ENCODE peak calls at places on chromosome 7, in nine cellular contexts. H is spleen, A is adrenal gland, N is transverse colon, Q is heart left ventricle, R is breast epithelium, I is body of pancreas, S is uterus, O is suprapubic skin. X is an unnamed sample.

GRCh38 chr7:44257213-44257612 is 56.4 kb downstream of the YKT6 start:
- DNase-seq in A (no peak), I (no peak), Q (no peak), H (no peak), N (no peak), R (no peak), O (no peak), S (no peak), X (no peak)

GRCh38 chr7:19202599-19202998 is 57.4 kb upstream of the FERD3L start:
- DNase-seq in I (no peak), Q (no peak), O (no peak), S (no peak), N (no peak), A (no peak), R (no peak), H (no peak), X (no peak)

GRCh38 chr7:129218514-129219036 is 6.3 kb upstream of the AHCYL2 start:
- DNase-seq in S (peak; percentile 78), N (peak; percentile 87), R (peak; percentile 63), I (peak; percentile 90), H (peak; percentile 89), O (peak; percentile 89), Q (peak; percentile 81), A (peak; percentile 94), X (peak; percentile 83)

GRCh38 chr7:17274551-17275245 is 23.8 kb upstream of the AHR start:
- DNase-seq in S (no peak), Q (no peak), R (no peak), H (no peak), N (no peak), O (no peak), I (no peak), A (no peak), X (no peak)

GRCh38 chr7:159140170-159140910 is 4.3 kb downstream of the VIPR2 start:
- DNase-seq in I (no peak), H (peak; percentile 67), Q (no peak), O (peak; percentile 62), R (no peak), A (no peak), N (no peak), S (peak; percentile 10), X (no peak)

GRCh38 chr7:151537818-151538561 is 18.3 kb upstream of the RHEB start:
- DNase-seq in H (no peak), S (peak; percentile 39), Q (no peak), R (peak; percentile 41), N (no peak), O (no peak), I (no peak), A (peak; percentile 41), X (no peak)

GRCh38 chr7:22561356-22561755 is 61.4 kb upstream of the STEAP1B start:
- DNase-seq in H (no peak), R (peak; percentile 82), N (peak; percentile 39), I (peak; percentile 86), Q (peak; percentile 83), O (peak; percentile 88), A (peak; percentile 76), S (peak; percentile 74), X (no peak)

GRCh38 chr7:24826662-24827020 is 69.4 kb upstream of the GSDME start:
- DNase-seq in O (no peak), H (no peak), Q (no peak), A (no peak), R (no peak), S (no peak), N (no peak), I (no peak), X (no peak)

GRCh38 chr7:2107386-2108085 is 125.2 kb downstream of the MAD1L1 start:
- DNase-seq in O (no peak), H (no peak), S (no peak), Q (no peak), A (no peak), R (no peak), I (no peak), N (no peak), X (no peak)

GRCh38 chr7:119545118-119545517 is 727.9 kb upstream of the KCND2 start:
- DNase-seq in Q (no peak), R (no peak), S (no peak), A (no peak), N (no peak), H (no peak), O (no peak), I (no peak), X (no peak)

GRCh38 chr7:117014673-117015133 is 61.4 kb downstream of the ST7 start:
- DNase-seq in S (peak; percentile 31), A (peak; percentile 73), I (peak; percentile 58), R (peak; percentile 23), Q (peak; percentile 72), N (peak; percentile 28), O (no peak), H (peak; percentile 75), X (peak; percentile 68)

GRCh38 chr7:106291247-106291646 is 6.5 kb upstream of the NAMPT start:
- DNase-seq in H (no peak), S (no peak), N (no peak), A (no peak), Q (no peak), O (no peak), I (peak; percentile 51), R (no peak), X (no peak)

GRCh38 chr7:7156663-7157062 is 25.7 kb upstream of the C1GALT1 start:
- DNase-seq in S (no peak), Q (no peak), I (no peak), A (no peak), N (no peak), H (no peak), O (no peak), R (no peak), X (no peak)

GRCh38 chr7:7164590-7164989 is 17.8 kb upstream of the C1GALT1 start:
- DNase-seq in N (no peak), H (no peak), S (no peak), Q (no peak), I (peak; percentile 80), O (no peak), R (no peak), A (no peak), X (no peak)

GRCh38 chr7:7157887-7158271 is 24.5 kb upstream of the C1GALT1 start:
- DNase-seq in H (no peak), S (no peak), N (no peak), A (no peak), Q (no peak), O (no peak), I (no peak), R (no peak), X (no peak)

GRCh38 chr7:7157177-7157886 is 25.0 kb upstream of the C1GALT1 start:
- DNase-seq in R (no peak), S (no peak), A (no peak), H (no peak), N (peak; percentile 17), O (no peak), Q (no peak), I (no peak), X (no peak)

GRCh38 chr7:7159063-7159645 is 23.2 kb upstream of the C1GALT1 start:
- DNase-seq in H (no peak), I (no peak), R (no peak), O (no peak), Q (no peak), N (no peak), S (no peak), A (no peak), X (no peak)
- H3K4me3 ChIP-seq in H (peak overlapping the region; percentile 61), I (no peak overlapping the region), R (no peak overlapping the region), O (no peak overlapping the region), Q (no peak overlapping the region), N (no peak overlapping the region), S (no peak overlapping the region), A (no peak overlapping the region), X (no peak overlapping the region)

DNA sequence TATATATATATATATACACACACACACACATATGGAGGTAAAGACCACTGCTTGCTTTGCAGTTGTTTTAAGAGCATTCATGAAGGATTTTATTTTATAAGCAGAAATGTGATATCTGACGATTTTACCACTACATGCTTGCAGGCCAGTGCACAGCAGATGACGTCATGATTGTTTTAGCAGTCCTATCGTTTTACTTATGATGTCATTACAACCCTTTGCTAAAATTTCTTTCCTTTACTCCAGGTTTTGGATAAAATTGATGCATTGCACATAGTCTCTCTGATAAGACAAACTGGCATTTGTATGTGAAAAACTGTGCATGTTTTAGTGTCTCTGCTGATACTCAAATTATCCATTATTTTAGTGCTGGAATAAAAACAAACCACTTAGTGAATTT is 9.2 kb downstream of the EGFR start:
- DNase-seq in R (no peak), S (no peak), A (no peak), I (no peak), N (no peak), Q (no peak), H (no peak), O (no peak), X (no peak)
- H3K4me1 ChIP-seq in R (peaks cover 7% of the 10 kb centered on the region), S (no peaks in the 10 kb centered on the region), A (no peaks in the 10 kb centered on the region), I (peaks cover 65% of the 10 kb centered on the region), N (peaks cover 14% of the 10 kb centered on the region), Q (no peaks in the 10 kb centered on the region), H (no peaks in the 10 kb centered on the region), O (peaks cover 85% of the 10 kb centered on the region), X (no peaks in the 10 kb centered on the region)

GRCh38 chr7:27739914-27740448 is at the start of gene TAX1BP1:
- DNase-seq in N (peak; percentile 97), H (peak; percentile 99), O (peak; percentile 97), I (peak; percentile 96), Q (peak; percentile 98), A (peak; percentile 95), R (peak; percentile 93), S (peak; percentile 95), X (peak; percentile 97)
- TF ChIP-seq POLR2A in N (peak; percentile 98), H (no peak), O (peak; percentile 84), I (peak; percentile 99), Q (peak; percentile 94), A (peak; percentile 96), R (peak; percentile 98), S (peak; percentile 92), X (peak; percentile 96)

GRCh38 chr7:111758332-111758731 is 196.0 kb upstream of the IMMP2L start:
- DNase-seq in N (no peak), S (no peak), O (no peak), Q (no peak), R (no peak), A (no peak), H (no peak), I (no peak), X (no peak)

GRCh38 chr7:111753968-111754367 is 191.7 kb upstream of the IMMP2L start:
- DNase-seq in A (no peak), O (no peak), H (no peak), Q (no peak), N (no peak), S (no peak), R (no peak), I (peak; percentile 32), X (no peak)

GRCh38 chr7:111755388-111755787 is 193.1 kb upstream of the IMMP2L start:
- DNase-seq in O (no peak), H (no peak), Q (no peak), S (no peak), R (no peak), A (no peak), I (no peak), N (no peak), X (no peak)

GRCh38 chr7:111760043-111760442 is 197.8 kb upstream of the IMMP2L start:
- DNase-seq in R (no peak), N (no peak), I (no peak), S (no peak), A (no peak), H (no peak), Q (no peak), O (no peak), X (no peak)

DNA sequence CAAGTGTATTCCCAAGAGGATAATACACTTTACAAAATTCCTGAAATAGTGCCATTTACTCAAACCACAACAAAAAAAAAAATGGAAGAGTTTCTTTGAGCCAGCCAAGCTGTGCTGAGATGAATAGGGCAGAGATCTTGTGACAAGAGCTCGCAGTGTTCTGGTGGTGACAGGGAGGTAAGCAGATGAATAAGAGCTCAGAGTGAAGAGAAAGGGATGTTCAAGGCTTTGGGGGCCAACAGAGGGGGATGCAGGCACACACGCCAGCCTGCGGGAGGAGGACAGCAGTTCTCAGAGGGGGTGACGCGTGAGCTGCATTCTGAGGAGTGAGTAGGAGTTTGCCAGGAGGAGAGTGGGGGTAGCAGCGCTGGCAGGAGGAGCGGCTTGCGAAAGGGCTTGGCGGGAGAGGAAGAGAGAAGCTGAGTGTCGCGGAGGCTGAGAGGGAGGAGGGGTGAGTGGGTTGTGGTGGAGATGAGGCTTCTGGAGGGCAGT is 194.4 kb upstream of the IMMP2L start:
- DNase-seq in Q (peak; percentile 30), R (peak; percentile 44), N (peak; percentile 11), H (no peak), I (peak; percentile 28), A (no peak), O (no peak), S (peak; percentile 93), X (no peak)
- H3K4me3 ChIP-seq in Q (no peak overlapping the region), R (no peak overlapping the region), N (no peak overlapping the region), H (no peak overlapping the region), I (no peak overlapping the region), A (no peak overlapping the region), O (no peak overlapping the region), S (no peak overlapping the region), X (no peak overlapping the region)

X was measured in right lobe of liver.